ENCODE peak calls at places on chromosome 16, in seven cellular contexts. One of them, this sample, is unnamed.

GRCh38 chr16:74462361-74462760 is 41.1 kb upstream of the CLEC18B start:
- DNase-seq in CD4-positive, alpha-beta T cell: no peak
- DNase-seq in BE2C: no peak
- DNase-seq in NCI-H774: no peak
- DNase-seq in Daoy: no peak
- DNase-seq in T-helper 9 cell: no peak
- DNase-seq in iris pigment epithelial cell: no peak
- DNase-seq in this sample: no peak

GRCh38 chr16:67397812-67398545 is 4.7 kb upstream of the TPPP3 start:
- DNase-seq in CD4-positive, alpha-beta T cell: no peak
- DNase-seq in BE2C: no peak
- DNase-seq in NCI-H774: no peak
- DNase-seq in Daoy: no peak
- DNase-seq in T-helper 9 cell: no peak
- DNase-seq in iris pigment epithelial cell: no peak
- DNase-seq in this sample: no peak

GRCh38 chr16:65919977-65920376 is 446.5 kb upstream of the CDH5 start:
- DNase-seq in CD4-positive, alpha-beta T cell: no peak
- DNase-seq in BE2C: no peak
- DNase-seq in NCI-H774: no peak
- DNase-seq in Daoy: no peak
- DNase-seq in T-helper 9 cell: no peak
- DNase-seq in iris pigment epithelial cell: no peak
- DNase-seq in this sample: no peak

GRCh38 chr16:88903267-88903666 is 36.8 kb upstream of the PABPN1L start:
- DNase-seq in CD4-positive, alpha-beta T cell: no peak
- DNase-seq in BE2C: no peak
- DNase-seq in NCI-H774: no peak
- DNase-seq in Daoy: no peak
- DNase-seq in T-helper 9 cell: no peak
- DNase-seq in iris pigment epithelial cell: no peak
- DNase-seq in this sample: no peak

GRCh38 chr16:28534542-28535373 is 4.0 kb downstream of the NUPR1 start:
- DNase-seq in CD4-positive, alpha-beta T cell: no peak
- DNase-seq in BE2C: no peak
- DNase-seq in NCI-H774: no peak
- DNase-seq in Daoy: no peak
- DNase-seq in T-helper 9 cell: no peak
- DNase-seq in iris pigment epithelial cell: peak; percentile 31
- DNase-seq in this sample: peak; percentile 73

GRCh38 chr16:55120408-55120807 is 189.7 kb downstream of the IRX5 start:
- DNase-seq in CD4-positive, alpha-beta T cell: no peak
- DNase-seq in BE2C: no peak
- DNase-seq in NCI-H774: no peak
- DNase-seq in Daoy: no peak
- DNase-seq in T-helper 9 cell: no peak
- DNase-seq in iris pigment epithelial cell: no peak
- DNase-seq in this sample: no peak

GRCh38 chr16:2299915-2300192 is 31.9 kb upstream of the RNPS1 start:
- DNase-seq in CD4-positive, alpha-beta T cell: no peak
- DNase-seq in BE2C: no peak
- DNase-seq in NCI-H774: no peak
- DNase-seq in Daoy: no peak
- DNase-seq in T-helper 9 cell: no peak
- DNase-seq in iris pigment epithelial cell: no peak
- DNase-seq in this sample: no peak

GRCh38 chr16:57901480-57902069 is 69.4 kb downstream of the CNGB1 start:
- DNase-seq in CD4-positive, alpha-beta T cell: no peak
- DNase-seq in BE2C: no peak
- DNase-seq in NCI-H774: no peak
- DNase-seq in Daoy: peak; percentile 17
- DNase-seq in T-helper 9 cell: no peak
- DNase-seq in iris pigment epithelial cell: no peak
- DNase-seq in this sample: no peak

GRCh38 chr16:85678016-85678415 is 10.7 kb downstream of the GINS2 start:
- DNase-seq in CD4-positive, alpha-beta T cell: no peak
- DNase-seq in BE2C: no peak
- DNase-seq in NCI-H774: no peak
- DNase-seq in Daoy: no peak
- DNase-seq in T-helper 9 cell: no peak
- DNase-seq in iris pigment epithelial cell: no peak
- DNase-seq in this sample: no peak

GRCh38 chr16:55250641-55251550 is 73.1 kb upstream of the IRX6 start:
- DNase-seq in CD4-positive, alpha-beta T cell: no peak
- DNase-seq in BE2C: no peak
- DNase-seq in NCI-H774: no peak
- DNase-seq in Daoy: no peak
- DNase-seq in T-helper 9 cell: no peak
- DNase-seq in iris pigment epithelial cell: no peak
- DNase-seq in this sample: no peak

GRCh38 chr16:51225902-51226301 is 74.8 kb upstream of the SALL1 start:
- DNase-seq in CD4-positive, alpha-beta T cell: no peak
- DNase-seq in BE2C: no peak
- DNase-seq in NCI-H774: peak; percentile 91
- DNase-seq in Daoy: no peak
- DNase-seq in T-helper 9 cell: no peak
- DNase-seq in iris pigment epithelial cell: no peak
- DNase-seq in this sample: no peak

GRCh38 chr16:23114131-23114904 is 34.9 kb downstream of the USP31 start:
- DNase-seq in CD4-positive, alpha-beta T cell: no peak
- DNase-seq in BE2C: no peak
- DNase-seq in NCI-H774: peak; percentile 29
- DNase-seq in Daoy: no peak
- DNase-seq in T-helper 9 cell: no peak
- DNase-seq in iris pigment epithelial cell: no peak
- DNase-seq in this sample: no peak